ENCODE peak calls at places on chromosomes 3 and 15, in six cellular contexts. H, A, V, X, J and O are unnamed samples.

GRCh38 chr3:102182162-102182561 is 252.7 kb upstream of the ZPLD1 start:
- DNase-seq in X (no peak), H (no peak), J (no peak), A (peak), V (no peak), O (no peak)

GRCh38 chr3:52694528-52695189 is 8.8 kb downstream of the GNL3 start:
- DNase-seq in H (no peak), V (no peak), X (no peak), A (no peak), J (no peak), O (no peak)

GRCh38 chr3:112333002-112333385 is at the start of gene CD200:
- DNase-seq in V (no peak), X (peak), H (peak), A (peak), J (peak), O (no peak)

GRCh38 chr3:134496481-134497071 is 10.7 kb downstream of the CEP63 start:
- DNase-seq in H (no peak), V (no peak), A (no peak), X (no peak), J (no peak), O (peak)

GRCh38 chr3:125959317-125960065 is 9.5 kb upstream of the ROPN1B start:
- DNase-seq in H (no peak), J (peak), V (no peak), A (no peak), X (no peak), O (no peak)

GRCh38 chr15:100220058-100220728 is 121.6 kb downstream of the ADAMTS17 start:
- DNase-seq in A (no peak), H (no peak), V (no peak), J (no peak), X (no peak), O (no peak)

GRCh38 chr3:58234516-58234931 is 3.1 kb upstream of the ABHD6 start:
- DNase-seq in J (no peak), V (no peak), X (no peak), H (no peak), A (no peak), O (peak)

GRCh38 chr3:125440559-125440955 is 65.4 kb upstream of the ZNF148 start:
- DNase-seq in V (no peak), A (no peak), H (no peak), X (no peak), J (no peak), O (no peak)

GRCh38 chr3:61451841-61452240 is 109.5 kb upstream of the PTPRG start:
- DNase-seq in X (no peak), V (no peak), H (no peak), J (no peak), A (no peak), O (no peak)

GRCh38 chr15:69082041-69082502 is 67.6 kb downstream of the NOX5 start:
- DNase-seq in X (peak), A (peak), J (no peak), H (no peak), V (no peak), O (no peak)

GRCh38 chr15:96121066-96121465 is 209.4 kb upstream of the NR2F2 start:
- DNase-seq in V (no peak), J (no peak), X (no peak), A (peak), H (no peak), O (no peak)

GRCh38 chr15:78930577-78931388 is 14.1 kb downstream of the CTSH start:
- DNase-seq in A (peak), J (no peak), H (no peak), V (no peak), X (no peak), O (no peak)

GRCh38 chr15:65339926-65340325 is 35.4 kb downstream of the RNU5B-1 start:
- DNase-seq in H (no peak), X (no peak), V (no peak), A (no peak), J (no peak), O (no peak)

GRCh38 chr15:69802432-69802831 is 295.3 kb downstream of the TLE3 start:
- DNase-seq in H (no peak), X (no peak), V (no peak), A (no peak), J (no peak), O (no peak)

GRCh38 chr3:128710816-128711433 is 15.1 kb upstream of the RAB7A start:
- DNase-seq in A (no peak), V (no peak), J (no peak), X (no peak), H (no peak), O (no peak)

GRCh38 chr15:86935841-86936240 is 856.2 kb downstream of the AGBL1 start:
- DNase-seq in X (no peak), H (no peak), A (no peak), V (no peak), J (no peak), O (no peak)

GRCh38 chr3:193452338-193452737 is 73.8 kb upstream of the ATP13A5 start:
- DNase-seq in A (no peak), X (no peak), H (peak), V (peak), J (no peak), O (no peak)

GRCh38 chr3:65996605-65997004 is 42.1 kb downstream of the MAGI1 start:
- DNase-seq in H (no peak), V (no peak), A (peak), J (peak), X (no peak), O (no peak)

GRCh38 chr15:41517895-41518449 is 4.3 kb upstream of the LTK start:
- DNase-seq in X (no peak), J (no peak), A (no peak), H (no peak), V (no peak), O (no peak)

GRCh38 chr3:60365360-60365759 is 885.9 kb downstream of the FHIT start:
- DNase-seq in V (no peak), J (no peak), H (no peak), X (no peak), A (peak), O (no peak)

GRCh38 chr15:60070838-60071493 is 66.9 kb downstream of the FOXB1 start:
- DNase-seq in A (peak), J (no peak), V (no peak), X (no peak), H (no peak), O (no peak)

GRCh38 chr3:30042274-30042859 is 564.0 kb upstream of the TGFBR2 start:
- DNase-seq in V (peak), X (peak), J (no peak), A (peak), H (peak), O (peak)

GRCh38 chr3:50226888-50227389 is 9.1 kb upstream of the GNAI2 start:
- DNase-seq in H (no peak), A (peak), V (peak), X (peak), J (no peak), O (peak)

GRCh38 chr15:29821416-29822099 is 710 bp downstream of the TJP1 start:
- DNase-seq in X (peak), V (no peak), J (peak), A (peak), H (peak), O (no peak)

GRCh38 chr15:101458908-101459578 is 30.5 kb downstream of the PCSK6 start:
- DNase-seq in V (no peak), A (peak), X (no peak), J (no peak), H (no peak), O (no peak)

GRCh38 chr15:66004618-66005262 is 135.4 kb downstream of the RAB11A start:
- DNase-seq in H (no peak), V (peak), J (no peak), X (no peak), A (peak), O (peak)

GRCh38 chr3:188446791-188447190 is 292.8 kb downstream of the LPP start:
- DNase-seq in H (no peak), V (no peak), A (no peak), X (no peak), J (no peak), O (no peak)

GRCh38 chr3:55476515-55476914 is 10.6 kb downstream of the WNT5A start:
- DNase-seq in A (peak), V (no peak), X (no peak), J (no peak), H (no peak), O (no peak)

GRCh38 chr3:55746808-55747413 is 259.8 kb upstream of the WNT5A start:
- DNase-seq in J (no peak), X (no peak), V (peak), A (peak), H (no peak), O (peak)

GRCh38 chr15:91965501-91966180 is 112.1 kb downstream of the SLCO3A1 start:
- DNase-seq in V (no peak), X (no peak), A (peak), H (no peak), J (no peak), O (no peak)

GRCh38 chr15:48897144-48897814 is 19.3 kb downstream of the EID1 start:
- DNase-seq in H (no peak), J (no peak), V (no peak), A (peak), X (peak), O (no peak)

GRCh38 chr3:72818092-72818721 is 30.0 kb downstream of the SHQ1 start:
- DNase-seq in X (peak), A (peak), J (no peak), H (no peak), V (no peak), O (peak)

GRCh38 chr3:65914740-65915366 is 123.9 kb downstream of the MAGI1 start:
- DNase-seq in A (peak), X (no peak), V (peak), H (no peak), J (no peak), O (peak)

GRCh38 chr15:77599357-77599756 is 33.4 kb downstream of the LINGO1 start:
- DNase-seq in H (no peak), J (no peak), X (no peak), V (no peak), A (no peak), O (no peak)

GRCh38 chr3:115156255-115156654 is 9.2 kb upstream of the ZBTB20 start:
- DNase-seq in X (no peak), J (no peak), V (no peak), A (no peak), H (no peak), O (no peak)

GRCh38 chr3:19961960-19962359 is 15.1 kb downstream of the RAB5A start:
- DNase-seq in X (no peak), H (no peak), V (no peak), J (no peak), A (no peak), O (no peak)

GRCh38 chr3:16801223-16801622 is 83.5 kb upstream of the PLCL2 start:
- DNase-seq in X (no peak), H (no peak), J (no peak), A (peak), V (no peak), O (peak)

GRCh38 chr3:150928234-150928633 is 23.0 kb upstream of the MINDY4B start:
- DNase-seq in V (no peak), X (no peak), A (no peak), J (no peak), H (no peak), O (no peak)

GRCh38 chr3:46663611-46664135 is 29.8 kb downstream of the ALS2CL start:
- DNase-seq in J (no peak), X (no peak), A (peak), H (no peak), V (peak), O (peak)

GRCh38 chr3:118587847-118588246 is 446.8 kb downstream of the IGSF11 start:
- DNase-seq in V (no peak), X (no peak), J (no peak), H (no peak), A (no peak), O (no peak)

GRCh38 chr3:53747559-53747958 is 98.7 kb downstream of the CHDH start:
- DNase-seq in X (no peak), J (no peak), A (no peak), V (no peak), H (no peak), O (no peak)
- H3K4me3 ChIP-seq in X (no peak), J (no peak), A (no peak), V (no peak), H (no peak), O (no peak)

DNA sequence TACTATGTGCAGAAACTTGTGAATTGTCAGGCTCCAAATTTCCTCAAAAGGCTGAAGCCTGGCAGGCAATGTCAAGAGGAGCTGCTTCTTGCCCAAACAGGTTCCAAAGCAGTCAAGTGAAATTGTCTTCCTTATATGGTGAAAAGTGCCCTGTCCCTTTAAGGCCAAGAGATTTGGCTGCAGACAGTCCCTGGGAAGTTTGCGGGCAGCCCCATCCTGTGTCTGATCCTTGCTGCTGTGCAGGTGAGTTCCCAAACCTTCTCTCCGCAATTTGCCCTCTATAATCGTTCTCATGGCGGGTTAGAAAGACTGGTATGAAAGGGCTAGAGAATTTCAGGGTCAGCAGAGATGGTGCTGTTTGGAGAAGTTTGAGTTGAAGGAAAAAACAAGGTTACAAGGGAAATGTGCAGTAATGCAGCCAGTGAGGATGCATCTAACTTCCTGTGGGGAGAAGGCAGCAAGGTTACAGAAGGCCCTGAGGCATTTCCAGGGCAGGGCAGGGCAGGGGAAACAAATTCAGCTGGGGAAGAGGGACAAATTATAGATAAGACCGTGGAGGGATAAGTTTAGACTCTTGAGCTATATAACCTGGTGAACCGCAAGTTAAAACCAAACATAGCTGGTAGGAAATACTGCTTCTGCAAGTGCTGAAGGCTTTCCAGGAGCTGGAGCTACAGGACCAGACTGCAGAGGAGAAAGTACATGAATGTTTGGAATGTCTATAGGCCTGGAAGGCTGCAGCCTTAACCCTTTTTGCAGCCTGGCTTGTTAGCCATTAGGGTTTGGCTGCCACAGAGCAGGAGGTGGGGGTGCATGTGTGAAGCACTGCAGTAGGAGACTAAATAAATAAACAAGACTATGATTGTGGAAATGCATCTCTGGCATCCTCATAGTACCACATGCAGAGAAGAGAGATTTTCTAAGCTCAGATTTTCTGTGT is 256.2 kb upstream of the IL12A start:
- DNase-seq in H (no peak), V (no peak), A (peak), J (no peak), X (no peak), O (no peak)
- H3K4me3 ChIP-seq in H (peak), V (no peak), A (no peak), J (peak), X (no peak), O (no peak)

GRCh38 chr3:18423401-18424212 is 1.5 kb downstream of the SATB1 start:
- DNase-seq in A (peak), H (no peak), J (peak), X (peak), V (peak), O (peak)
- H3K4me3 ChIP-seq in A (peak), H (peak), J (peak), X (peak), V (peak), O (peak)

GRCh38 chr15:84606653-84607120 is 5.9 kb downstream of the ZSCAN2 start:
- DNase-seq in J (no peak), H (no peak), X (no peak), V (no peak), A (no peak), O (no peak)
- H3K4me3 ChIP-seq in J (no peak), H (no peak), X (no peak), V (no peak), A (no peak), O (no peak)

GRCh38 chr15:90151989-90152645 is 49.0 kb upstream of the SEMA4B start:
- DNase-seq in A (no peak), X (no peak), H (peak), J (no peak), V (no peak), O (no peak)
- H3K4me3 ChIP-seq in A (no peak), X (no peak), H (no peak), J (no peak), V (no peak), O (no peak)

GRCh38 chr3:10321630-10322354 is 880 bp upstream of the SEC13 start:
- DNase-seq in H (no peak), A (no peak), V (no peak), X (no peak), J (no peak), O (no peak)
- H3K4me3 ChIP-seq in H (no peak), A (no peak), V (no peak), X (peak), J (peak), O (no peak)

GRCh38 chr15:27465213-27465612 is 494.2 kb downstream of the GABRG3 start:
- DNase-seq in J (no peak), X (no peak), H (no peak), V (no peak), A (no peak), O (no peak)
- H3K4me3 ChIP-seq in J (no peak), X (no peak), H (no peak), V (no peak), A (no peak), O (no peak)